ENCODE peak calls at places on chromosomes 2 and 18, in eight cellular contexts. A, V, Q, G, L, N, Y and X are unnamed samples.

GRCh38 chr2:224263571-224264043 is 138.3 kb downstream of the FAM124B start:
- DNase-seq in A (no peak), V (peak; percentile 69), Q (no peak), G (peak; percentile 74), L (no peak), N (no peak), Y (no peak), X (no peak)

GRCh38 chr2:39120521-39120770 is 405 bp downstream of the SOS1 start:
- DNase-seq in A (peak; percentile 73), V (no peak), Q (no peak), G (no peak), L (no peak), N (no peak), Y (no peak), X (no peak)

GRCh38 chr2:175309799-175310198 is 128.3 kb upstream of the ATP5MC3 start:
- DNase-seq in A (peak; percentile 35), V (peak; percentile 51), Q (peak; percentile 82), G (peak; percentile 50), L (peak; percentile 55), N (peak; percentile 54), Y (peak; percentile 70), X (peak; percentile 67)

GRCh38 chr2:229261076-229261475 is 10.0 kb downstream of the PID1 start:
- DNase-seq in A (no peak), V (no peak), Q (no peak), G (no peak), L (no peak), N (no peak), Y (no peak), X (no peak)

GRCh38 chr2:149087751-149088150 is 49.3 kb downstream of the LYPD6B start:
- DNase-seq in A (no peak), V (no peak), Q (peak; percentile 69), G (peak; percentile 34), L (no peak), N (no peak), Y (no peak), X (no peak)

GRCh38 chr2:60540054-60540453 is 13.4 kb downstream of the BCL11A start:
- DNase-seq in A (no peak), V (no peak), Q (no peak), G (no peak), L (no peak), N (no peak), Y (no peak), X (no peak)

GRCh38 chr18:60070631-60071030 is 170.8 kb downstream of the PMAIP1 start:
- DNase-seq in A (no peak), V (no peak), Q (no peak), G (peak; percentile 72), L (no peak), N (no peak), Y (no peak), X (no peak)

GRCh38 chr2:114001936-114002335 is 112.0 kb downstream of the ACTR3 start:
- DNase-seq in A (no peak), V (no peak), Q (no peak), G (no peak), L (no peak), N (no peak), Y (no peak), X (no peak)

GRCh38 chr2:3522851-3523481 is 3.6 kb upstream of the ADI1 start:
- DNase-seq in A (no peak), V (peak; percentile 28), Q (no peak), G (no peak), L (no peak), N (no peak), Y (no peak), X (no peak)

GRCh38 chr2:55809875-55810620 is 113.5 kb downstream of the EFEMP1 start:
- DNase-seq in A (no peak), V (peak; percentile 68), Q (peak; percentile 20), G (no peak), L (no peak), N (no peak), Y (no peak), X (no peak)

GRCh38 chr18:23968638-23969037 is 45.9 kb upstream of the TTC39C start:
- DNase-seq in A (no peak), V (no peak), Q (no peak), G (no peak), L (no peak), N (no peak), Y (no peak), X (peak; percentile 18)

GRCh38 chr2:174510583-174511189 is 23.9 kb upstream of the GPR155 start:
- DNase-seq in A (no peak), V (no peak), Q (peak; percentile 74), G (peak; percentile 44), L (peak; percentile 62), N (no peak), Y (no peak), X (no peak)

GRCh38 chr2:6384341-6384740 is 481.4 kb downstream of the CMPK2 start:
- DNase-seq in A (no peak), V (no peak), Q (no peak), G (no peak), L (no peak), N (no peak), Y (no peak), X (no peak)

GRCh38 chr2:218186876-218187649 is 20.3 kb upstream of the CXCR1 start:
- DNase-seq in A (no peak), V (no peak), Q (no peak), G (no peak), L (no peak), N (no peak), Y (no peak), X (no peak)

GRCh38 chr2:64311948-64312621 is 141.9 kb upstream of the LGALSL start:
- DNase-seq in A (no peak), V (peak; percentile 97), Q (peak; percentile 56), G (peak; percentile 88), L (peak; percentile 78), N (peak; percentile 42), Y (peak; percentile 54), X (no peak)

GRCh38 chr2:128580988-128581848 is 262.6 kb upstream of the HS6ST1 start:
- DNase-seq in A (no peak), V (no peak), Q (no peak), G (no peak), L (no peak), N (no peak), Y (no peak), X (no peak)
- H2AFZ ChIP-seq in A (no peak overlapping the region), V (no peak overlapping the region), Q (no peak overlapping the region), G (no peak overlapping the region), L (no peak overlapping the region), N (no peak overlapping the region), Y (no peak overlapping the region), X (no peak overlapping the region)

GRCh38 chr18:61984293-61984692 is 91.5 kb upstream of the RNF152 start:
- DNase-seq in A (no peak), V (no peak), Q (no peak), G (no peak), L (no peak), N (no peak), Y (no peak), X (no peak)

GRCh38 chr18:61991836-61992235 is 99.0 kb upstream of the RNF152 start:
- DNase-seq in A (no peak), V (peak; percentile 22), Q (no peak), G (no peak), L (no peak), N (no peak), Y (no peak), X (no peak)

GRCh38 chr18:61991201-61991600 is 98.4 kb upstream of the RNF152 start:
- DNase-seq in A (no peak), V (peak; percentile 79), Q (no peak), G (peak; percentile 13), L (no peak), N (no peak), Y (no peak), X (no peak)

GRCh38 chr18:61989138-61989537 is 96.3 kb upstream of the RNF152 start:
- DNase-seq in A (no peak), V (no peak), Q (no peak), G (no peak), L (no peak), N (no peak), Y (no peak), X (no peak)

GRCh38 chr18:61988100-61988499 is 95.3 kb upstream of the RNF152 start:
- DNase-seq in A (no peak), V (no peak), Q (no peak), G (no peak), L (no peak), N (no peak), Y (no peak), X (no peak)
- H3K4me2 ChIP-seq in A (no peak overlapping the region), V (no peak overlapping the region), Q (no peak overlapping the region), G (no peak overlapping the region), L (no peak overlapping the region), N (no peak overlapping the region), Y (no peak overlapping the region), X (no peak overlapping the region)

DNA sequence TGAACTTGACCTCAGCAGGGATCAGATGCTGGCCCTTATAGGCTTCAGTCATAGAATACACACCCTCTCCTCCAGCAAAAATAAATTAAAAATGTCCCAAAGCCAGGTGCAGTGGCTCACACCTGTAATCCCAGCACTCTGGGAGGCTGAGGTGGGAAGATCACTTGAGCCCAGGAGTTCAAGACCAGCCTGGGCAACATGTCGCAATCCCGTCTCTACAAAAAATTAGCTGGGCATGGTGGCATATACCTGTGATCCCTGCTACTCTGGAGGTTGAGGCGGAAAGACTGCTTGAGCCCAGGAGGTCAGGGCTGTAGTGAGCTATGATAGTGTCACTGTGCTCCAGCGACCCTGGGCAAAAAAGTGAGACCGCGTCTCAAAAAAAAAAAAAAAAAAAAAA is 4.8 kb downstream of the ITPRIPL1 start:
- DNase-seq in A (no peak), V (no peak), Q (no peak), G (no peak), L (no peak), N (no peak), Y (no peak), X (no peak)
- H2AFZ ChIP-seq in A (no peak overlapping the region), V (no peak overlapping the region), Q (no peak overlapping the region), G (no peak overlapping the region), L (no peak overlapping the region), N (no peak overlapping the region), Y (no peak overlapping the region), X (no peak overlapping the region)

DNA sequence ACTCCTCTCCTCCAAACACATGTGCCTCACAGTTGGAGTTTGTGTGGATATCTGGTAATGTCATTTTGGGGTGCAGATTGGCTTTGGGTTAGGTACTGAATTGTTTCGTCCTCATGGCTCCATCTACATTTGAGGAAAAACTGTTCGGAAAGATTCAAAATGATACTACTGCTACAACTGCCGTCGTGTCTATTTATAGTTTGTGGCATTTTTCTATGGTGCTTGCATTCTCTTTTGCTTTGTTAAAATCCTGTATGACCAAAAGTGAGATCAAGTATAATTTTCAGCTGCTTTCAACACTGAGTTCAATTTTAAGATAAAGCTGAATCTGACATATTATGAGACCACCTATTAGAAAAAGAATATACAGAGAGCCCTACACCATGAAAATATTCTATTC is 176.3 kb upstream of the DSEL start:
- DNase-seq in A (no peak), V (no peak), Q (no peak), G (no peak), L (no peak), N (no peak), Y (no peak), X (no peak)
- H3K4me2 ChIP-seq in A (no peak overlapping the region), V (no peak overlapping the region), Q (no peak overlapping the region), G (no peak overlapping the region), L (no peak overlapping the region), N (no peak overlapping the region), Y (no peak overlapping the region), X (no peak overlapping the region)